ENCODE peak calls at places on chromosome 14, in seven cellular contexts. One of them, this sample, is unnamed.

GRCh38 chr14:40870252-40870651 is 736.4 kb upstream of the LRFN5 start:
- DNase-seq in glutamatergic neuron: no peak
- DNase-seq in HL-60: no peak
- DNase-seq in heart right ventricle: no peak
- DNase-seq in ascending aorta: no peak
- DNase-seq in lung: no peak
- DNase-seq in transverse colon: no peak
- DNase-seq in this sample: no peak

GRCh38 chr14:78164226-78164853 is 5.8 kb upstream of the NRXN3 start:
- DNase-seq in ascending aorta: no peak
- DNase-seq in HL-60: no peak
- DNase-seq in glutamatergic neuron: peak
- DNase-seq in lung: peak
- DNase-seq in transverse colon: peak
- DNase-seq in heart right ventricle: no peak
- DNase-seq in this sample: peak

GRCh38 chr14:61152851-61153364 is 128.2 kb downstream of the TMEM30B start:
- DNase-seq in HL-60: no peak
- DNase-seq in ascending aorta: no peak
- DNase-seq in lung: no peak
- DNase-seq in transverse colon: no peak
- DNase-seq in glutamatergic neuron: no peak
- DNase-seq in heart right ventricle: no peak
- DNase-seq in this sample: no peak

GRCh38 chr14:51738754-51739153 is 87.0 kb downstream of the FRMD6 start:
- DNase-seq in glutamatergic neuron: no peak
- DNase-seq in lung: no peak
- DNase-seq in HL-60: no peak
- DNase-seq in heart right ventricle: no peak
- DNase-seq in ascending aorta: no peak
- DNase-seq in transverse colon: no peak
- DNase-seq in this sample: peak

GRCh38 chr14:32507029-32507984 is 178.2 kb downstream of the AKAP6 start:
- DNase-seq in ascending aorta: no peak
- DNase-seq in lung: no peak
- DNase-seq in transverse colon: no peak
- DNase-seq in glutamatergic neuron: no peak
- DNase-seq in heart right ventricle: no peak
- DNase-seq in HL-60: no peak
- DNase-seq in this sample: no peak

GRCh38 chr14:88986146-88986841 is 161.8 kb downstream of the TTC8 start:
- DNase-seq in transverse colon: no peak
- DNase-seq in glutamatergic neuron: no peak
- DNase-seq in ascending aorta: no peak
- DNase-seq in lung: peak
- DNase-seq in HL-60: no peak
- DNase-seq in heart right ventricle: peak
- DNase-seq in this sample: no peak

GRCh38 chr14:61344437-61345143 is 23.2 kb downstream of the PRKCH start:
- DNase-seq in transverse colon: no peak
- DNase-seq in ascending aorta: no peak
- DNase-seq in lung: no peak
- DNase-seq in heart right ventricle: no peak
- DNase-seq in glutamatergic neuron: no peak
- DNase-seq in HL-60: no peak
- DNase-seq in this sample: no peak

GRCh38 chr14:100076133-100076532 is 10.9 kb downstream of the EVL start:
- DNase-seq in glutamatergic neuron: no peak
- DNase-seq in heart right ventricle: no peak
- DNase-seq in ascending aorta: no peak
- DNase-seq in HL-60: peak
- DNase-seq in lung: no peak
- DNase-seq in transverse colon: no peak
- DNase-seq in this sample: peak

GRCh38 chr14:103121846-103122577 is 1.2 kb upstream of the TNFAIP2 start:
- DNase-seq in heart right ventricle: peak
- DNase-seq in glutamatergic neuron: peak
- DNase-seq in lung: peak
- DNase-seq in ascending aorta: peak
- DNase-seq in HL-60: peak
- DNase-seq in transverse colon: peak
- DNase-seq in this sample: no peak

GRCh38 chr14:99554184-99554583 is 49.8 kb downstream of the CCDC85C start:
- DNase-seq in ascending aorta: no peak
- DNase-seq in HL-60: no peak
- DNase-seq in transverse colon: no peak
- DNase-seq in lung: no peak
- DNase-seq in heart right ventricle: peak
- DNase-seq in glutamatergic neuron: no peak
- DNase-seq in this sample: no peak

GRCh38 chr14:38500125-38500524 is 244.2 kb upstream of the CLEC14A start:
- DNase-seq in heart right ventricle: no peak
- DNase-seq in lung: no peak
- DNase-seq in HL-60: no peak
- DNase-seq in ascending aorta: no peak
- DNase-seq in glutamatergic neuron: no peak
- DNase-seq in transverse colon: no peak
- DNase-seq in this sample: no peak

GRCh38 chr14:77063581-77064289 is 34.3 kb upstream of the CIPC start:
- DNase-seq in heart right ventricle: no peak
- DNase-seq in ascending aorta: no peak
- DNase-seq in HL-60: no peak
- DNase-seq in transverse colon: no peak
- DNase-seq in lung: no peak
- DNase-seq in glutamatergic neuron: no peak
- DNase-seq in this sample: no peak

GRCh38 chr14:95337052-95337595 is 17.4 kb upstream of the CLMN start:
- DNase-seq in lung: no peak
- DNase-seq in transverse colon: no peak
- DNase-seq in HL-60: no peak
- DNase-seq in heart right ventricle: no peak
- DNase-seq in ascending aorta: no peak
- DNase-seq in glutamatergic neuron: no peak
- DNase-seq in this sample: no peak

GRCh38 chr14:86166541-86166940 is 636.6 kb downstream of the FLRT2 start:
- DNase-seq in HL-60: no peak
- DNase-seq in transverse colon: no peak
- DNase-seq in glutamatergic neuron: no peak
- DNase-seq in heart right ventricle: no peak
- DNase-seq in ascending aorta: no peak
- DNase-seq in lung: no peak
- DNase-seq in this sample: no peak

GRCh38 chr14:95297832-95298231 is 21.9 kb downstream of the CLMN start:
- DNase-seq in transverse colon: no peak
- DNase-seq in ascending aorta: no peak
- DNase-seq in glutamatergic neuron: no peak
- DNase-seq in HL-60: no peak
- DNase-seq in lung: no peak
- DNase-seq in heart right ventricle: no peak
- DNase-seq in this sample: no peak

GRCh38 chr14:29486132-29486531 is 441.5 kb downstream of the PRKD1 start:
- DNase-seq in ascending aorta: no peak
- DNase-seq in glutamatergic neuron: no peak
- DNase-seq in transverse colon: no peak
- DNase-seq in lung: no peak
- DNase-seq in heart right ventricle: no peak
- DNase-seq in HL-60: no peak
- DNase-seq in this sample: no peak

GRCh38 chr14:68967459-68967940 is 11.6 kb downstream of the ACTN1 start:
- DNase-seq in transverse colon: no peak
- DNase-seq in HL-60: no peak
- DNase-seq in ascending aorta: no peak
- DNase-seq in glutamatergic neuron: no peak
- DNase-seq in heart right ventricle: no peak
- DNase-seq in lung: no peak
- DNase-seq in this sample: no peak

GRCh38 chr14:29548948-29549370 is 378.7 kb downstream of the PRKD1 start:
- DNase-seq in HL-60: peak
- DNase-seq in ascending aorta: no peak
- DNase-seq in heart right ventricle: no peak
- DNase-seq in transverse colon: no peak
- DNase-seq in lung: no peak
- DNase-seq in glutamatergic neuron: no peak
- DNase-seq in this sample: peak

GRCh38 chr14:102390064-102390463 is 27.3 kb downstream of the TECPR2 start:
- DNase-seq in transverse colon: no peak
- DNase-seq in ascending aorta: no peak
- DNase-seq in lung: no peak
- DNase-seq in glutamatergic neuron: no peak
- DNase-seq in heart right ventricle: no peak
- DNase-seq in HL-60: no peak
- DNase-seq in this sample: no peak

GRCh38 chr14:102325791-102326345 is 6.3 kb downstream of the ZNF839 start:
- DNase-seq in glutamatergic neuron: peak
- DNase-seq in ascending aorta: no peak
- DNase-seq in HL-60: no peak
- DNase-seq in lung: no peak
- DNase-seq in transverse colon: no peak
- DNase-seq in heart right ventricle: no peak
- DNase-seq in this sample: no peak

GRCh38 chr14:61466249-61466904 is 145.0 kb downstream of the PRKCH start:
- DNase-seq in ascending aorta: no peak
- DNase-seq in HL-60: no peak
- DNase-seq in glutamatergic neuron: no peak
- DNase-seq in heart right ventricle: peak
- DNase-seq in lung: peak
- DNase-seq in transverse colon: peak
- DNase-seq in this sample: no peak

DNA sequence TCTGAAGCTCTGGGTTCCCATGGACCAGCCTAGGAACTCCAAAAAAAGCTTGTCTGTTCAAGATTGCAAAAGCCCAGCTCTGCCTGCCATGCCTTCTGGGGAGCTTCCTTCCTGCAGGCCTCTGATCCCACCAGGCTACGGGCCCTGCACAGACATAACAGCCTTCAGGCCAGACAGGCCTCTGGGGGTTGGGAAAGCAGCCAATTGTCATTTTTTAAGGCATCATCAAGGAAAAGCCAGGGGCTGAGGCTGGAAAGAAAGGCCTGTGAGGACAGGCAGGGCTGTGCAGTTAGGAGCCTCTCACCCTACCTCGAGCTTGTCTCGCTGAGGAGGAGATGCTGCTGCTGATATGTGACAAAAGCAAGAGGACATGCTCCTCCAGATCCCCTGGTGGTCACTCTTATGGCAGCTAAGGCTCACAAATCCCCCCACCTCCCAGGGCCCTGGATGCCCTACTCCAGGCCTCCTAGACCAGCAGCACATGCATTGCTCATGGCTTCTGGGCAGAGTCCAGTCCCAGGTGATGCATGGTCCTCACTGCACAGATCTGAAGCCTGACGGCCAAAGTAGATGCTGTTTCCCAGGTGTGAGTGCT is 2.9 kb downstream of the TMEM229B start:
- DNase-seq in HL-60: no peak
- DNase-seq in transverse colon: no peak
- DNase-seq in ascending aorta: no peak
- DNase-seq in heart right ventricle: no peak
- DNase-seq in lung: no peak
- DNase-seq in glutamatergic neuron: no peak
- DNase-seq in this sample: no peak
- TF ChIP-seq CTCF in HL-60: no peak
- TF ChIP-seq CTCF in transverse colon: no peak
- TF ChIP-seq CTCF in ascending aorta: no peak
- TF ChIP-seq CTCF in heart right ventricle: no peak
- TF ChIP-seq CTCF in lung: no peak
- TF ChIP-seq CTCF in glutamatergic neuron: no peak
- TF ChIP-seq CTCF in this sample: no peak

GRCh38 chr14:54329082-54329695 is 67.6 kb upstream of the CDKN3 start:
- DNase-seq in transverse colon: peak
- DNase-seq in ascending aorta: no peak
- DNase-seq in glutamatergic neuron: peak
- DNase-seq in heart right ventricle: no peak
- DNase-seq in lung: peak
- DNase-seq in HL-60: no peak
- DNase-seq in this sample: peak
- TF ChIP-seq CTCF in transverse colon: peak
- TF ChIP-seq CTCF in ascending aorta: peak
- TF ChIP-seq CTCF in glutamatergic neuron: peak
- TF ChIP-seq CTCF in heart right ventricle: peak
- TF ChIP-seq CTCF in lung: peak
- TF ChIP-seq CTCF in HL-60: peak
- TF ChIP-seq CTCF in this sample: peak

GRCh38 chr14:37237094-37237493 is 39.4 kb downstream of the MIPOL1 start:
- DNase-seq in lung: no peak
- DNase-seq in heart right ventricle: no peak
- DNase-seq in HL-60: no peak
- DNase-seq in transverse colon: no peak
- DNase-seq in ascending aorta: no peak
- DNase-seq in glutamatergic neuron: no peak
- DNase-seq in this sample: no peak

GRCh38 chr14:37237735-37238200 is 40.0 kb downstream of the MIPOL1 start:
- DNase-seq in HL-60: no peak
- DNase-seq in transverse colon: no peak
- DNase-seq in glutamatergic neuron: no peak
- DNase-seq in ascending aorta: no peak
- DNase-seq in lung: no peak
- DNase-seq in heart right ventricle: no peak
- DNase-seq in this sample: no peak

GRCh38 chr14:37234222-37234621 is 36.5 kb downstream of the MIPOL1 start:
- DNase-seq in lung: no peak
- DNase-seq in HL-60: no peak
- DNase-seq in ascending aorta: no peak
- DNase-seq in glutamatergic neuron: no peak
- DNase-seq in transverse colon: no peak
- DNase-seq in heart right ventricle: no peak
- DNase-seq in this sample: no peak

GRCh38 chr14:37230551-37231194 is 32.9 kb downstream of the MIPOL1 start:
- DNase-seq in transverse colon: no peak
- DNase-seq in ascending aorta: no peak
- DNase-seq in heart right ventricle: no peak
- DNase-seq in lung: no peak
- DNase-seq in HL-60: peak
- DNase-seq in glutamatergic neuron: no peak
- DNase-seq in this sample: peak

DNA sequence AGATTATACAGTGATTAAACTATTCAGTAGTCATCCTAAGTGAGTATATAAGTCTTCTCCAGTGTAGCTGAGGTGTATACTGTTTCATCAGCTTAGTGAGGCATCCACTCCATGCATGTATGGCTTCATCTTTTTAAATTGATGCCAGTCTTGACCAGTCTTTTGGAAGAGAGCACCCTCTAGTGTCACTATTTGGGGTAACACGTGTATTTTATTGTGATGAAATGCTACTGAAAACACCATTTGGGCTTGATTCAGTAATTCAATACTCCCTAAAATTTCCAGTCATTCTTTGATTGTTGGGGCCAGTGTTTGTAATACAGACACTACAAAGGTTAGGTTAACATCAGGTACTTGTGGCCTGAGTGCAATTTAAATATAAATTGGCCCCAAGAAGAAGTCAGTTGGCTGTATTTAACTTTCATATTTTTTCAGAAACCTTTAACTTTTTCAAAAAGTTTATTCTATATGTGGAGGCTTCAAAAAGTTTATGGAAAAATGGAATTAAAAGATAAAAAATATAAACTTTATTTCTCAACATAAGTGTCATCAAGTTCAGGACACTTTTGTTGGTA is 35.3 kb downstream of the MIPOL1 start:
- DNase-seq in glutamatergic neuron: no peak
- DNase-seq in ascending aorta: no peak
- DNase-seq in HL-60: peak
- DNase-seq in heart right ventricle: no peak
- DNase-seq in lung: no peak
- DNase-seq in transverse colon: no peak
- DNase-seq in this sample: peak
- TF ChIP-seq CTCF in glutamatergic neuron: peak
- TF ChIP-seq CTCF in ascending aorta: no peak
- TF ChIP-seq CTCF in HL-60: peak
- TF ChIP-seq CTCF in heart right ventricle: peak
- TF ChIP-seq CTCF in lung: peak
- TF ChIP-seq CTCF in transverse colon: peak
- TF ChIP-seq CTCF in this sample: peak

GRCh38 chr14:58151701-58152568 is at the start of gene ARMH4:
- DNase-seq in transverse colon: peak
- DNase-seq in glutamatergic neuron: peak
- DNase-seq in HL-60: peak
- DNase-seq in ascending aorta: peak
- DNase-seq in lung: peak
- DNase-seq in heart right ventricle: peak
- DNase-seq in this sample: peak
- TF ChIP-seq CTCF in transverse colon: no peak
- TF ChIP-seq CTCF in glutamatergic neuron: peak
- TF ChIP-seq CTCF in HL-60: no peak
- TF ChIP-seq CTCF in ascending aorta: peak
- TF ChIP-seq CTCF in lung: no peak
- TF ChIP-seq CTCF in heart right ventricle: peak
- TF ChIP-seq CTCF in this sample: no peak

This sample was measured in GM13977.